ENCODE peak calls at places on chromosomes 11 and 22, in six cellular contexts. D is left ventricle myocardium inferior, C is fibroblast of mammary gland, J is WTC11, Q is astrocyte of the cerebellum, F is heart right ventricle. P is an unnamed sample.
A peak's percentile ranks its signal among the peaks of the same experiment; 100 is the strongest.

GRCh38 chr11:68574308-68574707 is 110.0 kb upstream of the GAL start:
- DNase-seq in D (no peak), C (peak; percentile 49), J (no peak), Q (no peak), F (no peak), P (peak; percentile 21)

GRCh38 chr11:119421941-119422504 is 949 bp downstream of the THY1 start:
- DNase-seq in D (no peak), C (no peak), J (peak; percentile 51), Q (no peak), F (no peak), P (no peak)

GRCh38 chr11:47378011-47378835 is at the start of gene SPI1:
- DNase-seq in D (peak; percentile 68), C (no peak), J (no peak), Q (no peak), F (peak; percentile 56), P (no peak)

GRCh38 chr11:94909371-94909820 is 64.0 kb downstream of the CWC15 start:
- DNase-seq in D (no peak), C (peak; percentile 68), J (no peak), Q (no peak), F (no peak), P (no peak)

GRCh38 chr11:9053631-9054030 is 37.8 kb downstream of the SCUBE2 start:
- DNase-seq in D (no peak), C (peak; percentile 8), J (no peak), Q (no peak), F (no peak), P (peak; percentile 7)

GRCh38 chr11:15716550-15716949 is 601.8 kb downstream of the INSC start:
- DNase-seq in D (no peak), C (peak; percentile 14), J (no peak), Q (no peak), F (peak; percentile 17), P (no peak)

GRCh38 chr11:64073542-64073941 is 37.8 kb downstream of the FLRT1 start:
- DNase-seq in D (no peak), C (no peak), J (no peak), Q (no peak), F (no peak), P (no peak)

GRCh38 chr11:117444256-117445096 is 116.8 kb downstream of the CEP164 start:
- DNase-seq in D (no peak), C (no peak), J (no peak), Q (no peak), F (no peak), P (no peak)

GRCh38 chr11:101487775-101488174 is 96.0 kb downstream of the TRPC6 start:
- DNase-seq in D (no peak), C (peak; percentile 73), J (no peak), Q (no peak), F (no peak), P (peak; percentile 44)

GRCh38 chr11:75347781-75348613 is 3.5 kb downstream of the ARRB1 start:
- DNase-seq in D (no peak), C (peak; percentile 98), J (no peak), Q (no peak), F (peak; percentile 50), P (peak; percentile 86)

GRCh38 chr11:132685174-132685611 is 847.1 kb downstream of the OPCML start:
- DNase-seq in D (no peak), C (no peak), J (no peak), Q (peak; percentile 9), F (no peak), P (peak; percentile 44)

GRCh38 chr22:39351689-39352214 is 2.0 kb downstream of the SYNGR1 start:
- DNase-seq in D (no peak), C (peak; percentile 10), J (peak; percentile 44), Q (peak; percentile 78), F (no peak), P (no peak)

GRCh38 chr22:40690370-40690769 is 11.1 kb downstream of the MCHR1 start:
- DNase-seq in D (no peak), C (no peak), J (peak; percentile 50), Q (no peak), F (no peak), P (no peak)

GRCh38 chr11:94776351-94777321 is 8.5 kb downstream of the AMOTL1 start:
- DNase-seq in D (no peak), C (peak; percentile 87), J (no peak), Q (peak; percentile 48), F (no peak), P (no peak)

GRCh38 chr22:27416553-27417427 is 384.8 kb downstream of the MN1 start:
- DNase-seq in D (no peak), C (peak; percentile 86), J (peak; percentile 56), Q (peak; percentile 84), F (no peak), P (peak; percentile 84)
- TF ChIP-seq CTCF in D (no peak), C (peak; percentile 16), J (no peak), Q (peak; percentile 28), F (no peak), P (no peak)

GRCh38 chr11:13635804-13636203 is 32.7 kb upstream of the FAR1 start:
- DNase-seq in D (no peak), C (no peak), J (no peak), Q (no peak), F (no peak), P (no peak)

GRCh38 chr11:13635290-13635689 is 33.2 kb upstream of the FAR1 start:
- DNase-seq in D (no peak), C (no peak), J (no peak), Q (no peak), F (no peak), P (no peak)

GRCh38 chr11:13638436-13638835 is 30.0 kb upstream of the FAR1 start:
- DNase-seq in D (no peak), C (no peak), J (no peak), Q (no peak), F (no peak), P (no peak)

GRCh38 chr11:13637125-13638119 is 31.0 kb upstream of the FAR1 start:
- DNase-seq in D (no peak), C (no peak), J (no peak), Q (no peak), F (no peak), P (no peak)
- TF ChIP-seq CTCF in D (no peak), C (no peak), J (no peak), Q (no peak), F (no peak), P (no peak)

DNA sequence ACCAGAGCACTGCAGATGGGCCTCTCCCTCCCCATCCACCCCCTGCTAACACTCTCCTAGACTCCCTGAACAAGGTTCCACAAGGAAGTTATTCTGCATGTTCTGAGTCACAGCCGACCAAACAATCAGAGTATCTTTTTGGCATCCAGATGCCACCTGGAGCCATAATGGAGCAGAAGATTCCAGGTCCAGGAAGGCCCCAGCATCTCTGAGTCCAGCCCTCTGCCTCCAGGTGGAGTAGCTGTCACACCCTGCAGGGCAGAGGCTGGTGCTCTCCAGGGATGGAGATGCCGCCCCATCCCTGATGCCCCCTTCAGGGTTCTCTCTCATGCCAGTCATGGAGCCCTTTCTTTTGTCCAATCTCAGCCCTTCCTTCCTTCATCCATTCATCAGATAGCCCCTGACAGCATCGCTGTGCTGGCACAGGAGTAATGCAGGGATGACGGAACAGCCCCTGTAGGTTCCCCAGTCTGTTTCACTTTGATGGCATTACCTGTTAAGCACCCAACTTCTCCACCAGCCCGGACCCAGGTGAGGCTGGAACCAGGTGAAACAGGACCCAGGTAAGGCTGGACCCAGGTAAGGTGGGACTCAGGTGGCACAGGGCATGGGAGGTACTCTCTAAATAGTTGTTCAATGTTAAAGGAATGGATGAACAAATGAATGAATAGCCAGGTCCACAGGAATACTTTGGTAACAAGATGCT is 20.1 kb upstream of the TSKU start:
- DNase-seq in D (no peak), C (no peak), J (no peak), Q (no peak), F (no peak), P (no peak)
- TF ChIP-seq CTCF in D (no peak), C (no peak), J (no peak), Q (no peak), F (no peak), P (no peak)

GRCh38 chr22:35023692-35024363 is 42.1 kb upstream of the ISX start:
- DNase-seq in D (peak; percentile 57), C (peak; percentile 39), J (peak; percentile 95), Q (no peak), F (peak; percentile 45), P (no peak)

GRCh38 chr22:35022291-35022690 is 43.7 kb upstream of the ISX start:
- DNase-seq in D (no peak), C (no peak), J (no peak), Q (no peak), F (no peak), P (no peak)

GRCh38 chr22:35020517-35020916 is 45.4 kb upstream of the ISX start:
- DNase-seq in D (no peak), C (no peak), J (no peak), Q (no peak), F (no peak), P (no peak)

GRCh38 chr22:35021166-35021565 is 44.8 kb upstream of the ISX start:
- DNase-seq in D (no peak), C (no peak), J (no peak), Q (no peak), F (no peak), P (no peak)

GRCh38 chr22:35024364-35024692 is 41.6 kb upstream of the ISX start:
- DNase-seq in D (no peak), C (no peak), J (no peak), Q (no peak), F (no peak), P (no peak)
- TF ChIP-seq CTCF in D (peak; percentile 24), C (no peak), J (no peak), Q (no peak), F (peak; percentile 7), P (no peak)

DNA sequence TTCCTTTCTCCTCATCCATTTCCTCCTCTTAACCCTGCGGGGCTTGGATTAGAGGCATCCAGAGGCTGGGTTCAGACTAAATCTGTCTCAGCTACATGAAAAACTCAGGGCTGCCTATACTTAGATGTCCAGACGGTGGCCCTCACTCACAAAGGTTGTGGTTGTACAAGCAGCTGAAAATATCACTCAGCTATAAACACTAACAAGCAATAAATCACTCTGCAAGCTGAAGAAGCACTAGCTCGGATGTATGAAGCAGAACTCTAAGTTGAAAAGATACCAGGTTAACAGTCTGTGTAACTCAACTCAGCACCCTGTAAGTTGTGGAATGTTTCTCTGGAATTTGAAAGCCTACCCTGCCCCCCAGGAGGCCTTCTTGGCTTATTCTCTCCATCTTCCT is 82.9 kb downstream of the EXT2 start:
- DNase-seq in D (no peak), C (peak; percentile 27), J (no peak), Q (no peak), F (peak; percentile 20), P (peak; percentile 59)
- TF ChIP-seq CTCF in D (peak; percentile 35), C (no peak), J (no peak), Q (no peak), F (peak; percentile 39), P (peak; percentile 40)

GRCh38 chr11:43837879-43838278 is 42.8 kb upstream of the ALKBH3 start:
- DNase-seq in D (no peak), C (no peak), J (no peak), Q (no peak), F (no peak), P (no peak)

GRCh38 chr11:43845816-43846215 is 34.8 kb upstream of the ALKBH3 start:
- DNase-seq in D (no peak), C (no peak), J (no peak), Q (no peak), F (no peak), P (no peak)

DNA sequence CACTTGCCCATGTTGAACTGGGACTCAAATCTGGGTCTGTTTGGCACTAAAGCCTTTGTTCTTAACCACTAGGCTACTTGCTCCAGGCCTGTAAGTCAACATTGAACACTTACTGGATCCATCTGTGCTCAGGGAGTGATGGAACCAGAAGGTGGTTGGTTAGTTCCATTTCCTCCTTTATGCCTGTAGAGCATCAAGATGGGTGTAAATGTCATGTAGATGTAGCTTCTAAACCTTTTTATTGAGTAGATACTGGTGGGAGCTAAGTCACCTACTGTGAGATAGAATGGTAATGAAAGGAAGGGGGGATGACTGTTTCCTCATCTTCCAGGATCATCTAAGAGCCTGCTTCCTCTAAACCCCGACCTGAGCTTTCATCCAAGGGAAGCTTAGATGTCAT is 38.6 kb upstream of the ALKBH3 start:
- DNase-seq in D (no peak), C (no peak), J (no peak), Q (no peak), F (no peak), P (no peak)
- TF ChIP-seq CTCF in D (no peak), C (no peak), J (no peak), Q (no peak), F (no peak), P (no peak)